ENCODE peak calls at places on chromosomes 11 and 22, in four cellular contexts. L, P, I and G are unnamed samples.

GRCh38 chr11:76694664-76695063 is 24.1 kb upstream of the LRRC32 start:
- DNase-seq in L (peak; percentile 50), P (no peak), I (peak; percentile 83), G (no peak)

GRCh38 chr22:20459862-20460261 is 22.2 kb upstream of the SCARF2 start:
- DNase-seq in L (no peak), P (no peak), I (no peak), G (no peak)

GRCh38 chr11:7413961-7414728 is 71.2 kb upstream of the OLFML1 start:
- DNase-seq in L (peak; percentile 83), P (no peak), I (no peak), G (no peak)

GRCh38 chr11:82474876-82475275 is 258.8 kb downstream of the FAM181B start:
- DNase-seq in L (no peak), P (no peak), I (no peak), G (no peak)

GRCh38 chr11:2701230-2701629 is 1.4 kb upstream of the KCNQ1OT1 start:
- DNase-seq in L (no peak), P (no peak), I (no peak), G (no peak)

GRCh38 chr11:128207861-128208321 is 379.5 kb downstream of the ETS1 start:
- DNase-seq in L (peak; percentile 99), P (no peak), I (peak; percentile 74), G (peak; percentile 30)

GRCh38 chr22:22450343-22450839 is 58.2 kb downstream of the ZNF280B start:
- DNase-seq in L (no peak), P (no peak), I (no peak), G (no peak)

GRCh38 chr11:110314366-110315095 is 18.1 kb upstream of the RDX start:
- DNase-seq in L (no peak), P (no peak), I (no peak), G (no peak)

GRCh38 chr11:78940500-78941225 is 366.0 kb upstream of the NARS2 start:
- DNase-seq in L (no peak), P (no peak), I (no peak), G (no peak)

GRCh38 chr11:16992846-16993245 is 21.4 kb downstream of the PLEKHA7 start:
- DNase-seq in L (no peak), P (no peak), I (no peak), G (no peak)

GRCh38 chr22:43616645-43617044 is 195.5 kb downstream of the EFCAB6 start:
- DNase-seq in L (no peak), P (no peak), I (no peak), G (peak; percentile 23)

GRCh38 chr11:36346562-36347383 is 50.7 kb downstream of the PRR5L start:
- DNase-seq in L (no peak), P (no peak), I (no peak), G (no peak)

GRCh38 chr11:6402061-6402470 is 11.8 kb downstream of the SMPD1 start:
- DNase-seq in L (no peak), P (no peak), I (no peak), G (no peak)

GRCh38 chr22:17734197-17734596 is 40.1 kb downstream of the BID start:
- DNase-seq in L (no peak), P (no peak), I (peak; percentile 57), G (no peak)

GRCh38 chr11:128733440-128734115 is 39.7 kb downstream of the FLI1 start:
- DNase-seq in L (no peak), P (no peak), I (peak; percentile 47), G (no peak)

GRCh38 chr11:14764213-14764898 is 120.8 kb downstream of the PDE3B start:
- DNase-seq in L (no peak), P (no peak), I (no peak), G (no peak)

GRCh38 chr11:117725048-117725734 is 71.8 kb downstream of the DSCAML1 start:
- DNase-seq in L (no peak), P (no peak), I (no peak), G (no peak)

GRCh38 chr22:50624347-50625130 is 3.4 kb downstream of the ARSA start:
- DNase-seq in L (no peak), P (no peak), I (no peak), G (no peak)

GRCh38 chr11:32092581-32093170 is 1.8 kb downstream of the RCN1 start:
- DNase-seq in L (no peak), P (no peak), I (no peak), G (no peak)

GRCh38 chr22:28230682-28231081 is 311.6 kb upstream of the PITPNB start:
- DNase-seq in L (no peak), P (no peak), I (no peak), G (no peak)

GRCh38 chr11:795638-796564 is 2.2 kb downstream of the SLC25A22 start:
- DNase-seq in L (peak; percentile 79), P (no peak), I (peak; percentile 85), G (peak; percentile 65)

GRCh38 chr11:16902182-16902581 is 112.0 kb downstream of the PLEKHA7 start:
- DNase-seq in L (peak; percentile 77), P (no peak), I (no peak), G (no peak)

GRCh38 chr11:128506999-128507591 is 80.3 kb downstream of the ETS1 start:
- DNase-seq in L (peak; percentile 96), P (no peak), I (peak; percentile 97), G (peak; percentile 67)

GRCh38 chr11:35654711-35655110 is 7.9 kb upstream of the TRIM44 start:
- DNase-seq in L (no peak), P (no peak), I (no peak), G (no peak)

GRCh38 chr22:43467171-43467570 is 55.4 kb downstream of the MPPED1 start:
- DNase-seq in L (no peak), P (no peak), I (no peak), G (no peak)

GRCh38 chr11:67291481-67292381 is 2.6 kb downstream of the ANKRD13D start:
- DNase-seq in L (no peak), P (no peak), I (no peak), G (no peak)

GRCh38 chr11:76270387-76270786 is 64.1 kb upstream of the WNT11 start:
- DNase-seq in L (no peak), P (no peak), I (no peak), G (no peak)

GRCh38 chr11:90204832-90205646 is 17.8 kb downstream of the CHORDC1 start:
- DNase-seq in L (peak; percentile 75), P (no peak), I (peak; percentile 47), G (no peak)

GRCh38 chr22:19648419-19648929 is 65.8 kb upstream of the SEPTIN5 start:
- DNase-seq in L (no peak), P (no peak), I (no peak), G (no peak)

GRCh38 chr22:22959147-22959827 is 71.7 kb downstream of the IGLL5 start:
- DNase-seq in L (peak; percentile 80), P (peak; percentile 88), I (peak; percentile 73), G (peak; percentile 83)

DNA sequence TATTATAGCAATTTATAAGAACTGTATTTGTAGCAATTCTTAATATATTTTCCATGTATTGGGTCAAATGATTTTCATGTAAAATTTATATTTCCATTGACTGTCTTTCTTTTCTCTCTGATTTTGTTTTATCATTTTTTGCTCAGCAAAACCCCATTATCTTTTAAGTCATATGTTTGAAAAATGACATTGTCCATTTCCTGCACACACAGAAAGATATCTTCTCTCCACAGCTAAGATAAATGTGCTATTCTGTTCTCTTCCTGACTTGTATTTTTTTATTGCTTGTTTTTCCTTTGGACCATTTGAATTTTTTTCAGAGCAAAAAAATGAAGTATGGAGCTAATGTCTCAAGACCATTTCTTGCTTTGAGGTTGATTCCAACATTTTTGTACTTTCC is 6.3 kb upstream of the LRRC55 start:
- DNase-seq in L (no peak), P (no peak), I (no peak), G (no peak)
- TF ChIP-seq CTCF in L (no peak), P (no peak), I (no peak), G (no peak)

DNA sequence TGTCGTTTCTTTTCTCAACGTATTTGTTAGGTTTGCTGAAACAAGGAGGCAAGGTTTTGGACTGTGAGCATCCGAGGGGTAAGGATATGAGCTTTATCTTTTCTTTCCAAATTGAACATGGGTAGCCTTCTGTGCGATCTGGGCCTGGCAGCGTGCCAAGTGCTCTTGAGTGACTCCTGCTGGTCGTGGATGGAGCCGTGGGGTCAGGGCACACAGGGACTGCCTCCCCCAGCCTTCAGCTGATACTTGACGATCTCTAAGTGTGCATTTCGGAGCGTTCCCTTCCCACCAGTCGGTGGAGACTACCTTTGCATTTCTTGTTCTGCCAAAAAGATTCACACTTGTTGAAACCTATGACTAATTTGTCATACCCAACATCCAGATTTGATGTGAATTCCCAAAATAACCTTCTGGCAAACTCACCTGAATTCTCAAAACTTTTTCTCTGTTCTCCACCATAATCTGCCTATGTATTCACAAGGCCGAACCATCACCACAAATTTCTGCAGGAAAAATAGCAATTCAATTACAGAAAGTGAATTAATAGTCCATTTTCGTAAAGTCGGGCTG is 40.2 kb upstream of the CLMP start:
- DNase-seq in L (peak; percentile 50), P (peak; percentile 14), I (no peak), G (peak; percentile 2)
- TF ChIP-seq CTCF in L (peak; percentile 83), P (peak; percentile 48), I (peak; percentile 73), G (peak; percentile 12)

DNA sequence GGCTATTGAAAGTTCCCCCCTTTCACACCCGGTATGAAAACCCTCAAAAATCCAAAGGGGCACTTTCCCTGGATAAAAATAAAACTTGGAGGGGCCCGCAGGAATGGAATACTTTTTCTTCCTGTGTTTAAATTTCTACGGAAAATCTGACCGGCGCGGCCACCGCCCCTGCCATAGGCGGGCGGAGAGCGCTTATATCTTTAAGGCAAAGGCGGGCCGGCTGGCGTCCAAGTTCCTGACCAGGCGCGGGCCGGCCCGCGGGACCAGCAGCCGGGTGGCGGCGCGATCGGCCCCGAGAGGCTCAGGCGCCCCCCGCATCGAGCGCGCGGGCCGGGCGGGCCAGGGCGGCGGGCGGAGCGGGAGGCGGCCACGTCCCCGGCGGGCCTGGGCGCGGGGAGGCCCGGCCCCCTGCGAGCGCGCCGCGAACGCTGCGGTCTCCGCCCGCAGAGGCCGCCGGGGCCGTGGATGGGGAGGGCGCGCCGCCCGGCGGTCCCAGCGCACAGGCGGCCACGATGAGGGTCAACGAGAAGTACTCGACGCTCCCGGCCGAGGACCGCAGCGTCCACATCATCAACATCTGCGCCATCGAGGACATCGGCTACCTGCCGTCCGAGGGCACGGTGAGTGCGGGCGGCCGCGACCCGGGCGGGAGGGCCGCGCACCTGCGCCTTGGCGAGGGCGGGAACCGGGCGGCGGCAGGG is at the start of gene ANO1:
- DNase-seq in L (peak; percentile 51), P (no peak), I (no peak), G (peak; percentile 33)
- TF ChIP-seq CTCF in L (no peak), P (no peak), I (no peak), G (no peak)

GRCh38 chr11:119095066-119095880 is 6.4 kb downstream of the DPAGT1 start:
- DNase-seq in L (peak; percentile 100), P (peak; percentile 97), I (peak; percentile 100), G (peak; percentile 94)

GRCh38 chr11:119092880-119093665 is 8.4 kb downstream of the HMBS start:
- DNase-seq in L (peak; percentile 41), P (no peak), I (no peak), G (no peak)

GRCh38 chr11:119093666-119093950 is 8.0 kb downstream of the DPAGT1 start:
- DNase-seq in L (no peak), P (no peak), I (no peak), G (no peak)

GRCh38 chr11:119093951-119094815 is 7.5 kb downstream of the DPAGT1 start:
- DNase-seq in L (peak; percentile 39), P (no peak), I (no peak), G (peak; percentile 20)

DNA sequence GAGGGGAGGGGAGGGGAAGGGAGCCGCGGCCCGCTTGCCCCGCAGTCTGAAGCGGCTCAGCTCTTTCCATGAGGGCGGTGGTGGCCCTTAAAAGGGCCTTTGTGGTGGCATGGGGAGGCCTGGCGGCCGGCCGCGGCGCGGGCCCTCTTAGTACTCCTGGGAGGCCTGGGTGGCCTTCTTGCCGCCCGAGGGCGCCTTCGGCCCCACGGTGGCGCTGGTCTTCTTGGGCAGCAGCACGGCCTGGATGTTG is 6.9 kb downstream of the DPAGT1 start:
- DNase-seq in L (peak; percentile 72), P (no peak), I (peak; percentile 87), G (peak; percentile 81)
- TF ChIP-seq CTCF in L (peak; percentile 68), P (peak; percentile 67), I (peak; percentile 85), G (peak; percentile 49)

GRCh38 chr22:36135306-36135705 is 25.2 kb downstream of the APOL3 start:
- DNase-seq in L (no peak), P (no peak), I (no peak), G (no peak)
- TF ChIP-seq CTCF in L (no peak), P (no peak), I (no peak), G (no peak)